ENCODE peak calls at places on chromosomes 7 and 10, in seven cellular contexts. P is naive thymus-derived CD8-positive, alpha-beta T cell; W is Calu3; F is activated CD4-positive, alpha-beta T cell treated with anti-CD3 and anti-CD28 coated beads for 48 hours; C is stimulated activated CD4-positive, alpha-beta T cell treated with anti-CD3 and anti-CD28 coated beads, Interleukin-12 subunit alpha, Interleukin-12 subunit beta, amount 100 ng/mL, for 24 hours; K is IMR-90; H is germinal center. G is an unnamed sample.

GRCh38 chr10:110446277-110446676 is 51.4 kb upstream of the DUSP5 start:
- DNase-seq in P (no peak), W (no peak), F (no peak), C (no peak), K (no peak), H (no peak), G (no peak)

GRCh38 chr7:81014266-81014665 is 95.4 kb upstream of the SEMA3C start:
- DNase-seq in P (no peak), W (no peak), F (no peak), C (no peak), K (peak), H (no peak), G (no peak)

GRCh38 chr10:99788598-99789259 is 6.3 kb downstream of the ABCC2 start:
- DNase-seq in P (no peak), W (no peak), F (no peak), C (no peak), K (peak), H (no peak), G (peak)

GRCh38 chr7:5780801-5781496 is 514 bp downstream of the RNF216 start:
- DNase-seq in P (peak), W (peak), F (peak), C (peak), K (no peak), H (no peak), G (no peak)

GRCh38 chr7:140542226-140542625 is 62.9 kb upstream of the MKRN1 start:
- DNase-seq in P (no peak), W (no peak), F (no peak), C (no peak), K (peak), H (no peak), G (peak)

GRCh38 chr7:17640730-17641377 is 299.4 kb downstream of the SNX13 start:
- DNase-seq in P (no peak), W (peak), F (peak), C (peak), K (peak), H (peak), G (peak)

GRCh38 chr10:14742815-14743214 is 31.9 kb downstream of the FAM107B start:
- DNase-seq in P (no peak), W (no peak), F (no peak), C (no peak), K (no peak), H (no peak), G (no peak)

GRCh38 chr7:33905389-33906032 is at the start of gene BMPER:
- DNase-seq in P (no peak), W (peak), F (peak), C (no peak), K (peak), H (peak), G (peak)

GRCh38 chr7:19144661-19145428 is at the start of gene FERD3L:
- DNase-seq in P (no peak), W (no peak), F (no peak), C (no peak), K (no peak), H (no peak), G (no peak)

GRCh38 chr10:104450954-104451353 is 97.3 kb downstream of the CFAP58 start:
- DNase-seq in P (no peak), W (no peak), F (no peak), C (no peak), K (no peak), H (no peak), G (no peak)

GRCh38 chr7:36381056-36381455 is 8.6 kb upstream of the ANLN start:
- DNase-seq in P (no peak), W (no peak), F (no peak), C (no peak), K (no peak), H (no peak), G (no peak)

G was measured in HT1080.